ENCODE peak calls at places on chromosomes 1 and 21, in seven cellular contexts. One of them, this sample, is unnamed.

GRCh38 chr21:45401916-45402900 is 2.8 kb upstream of the COL18A1 start:
- DNase-seq in A673: no peak
- DNase-seq in T-helper 2 cell: no peak
- DNase-seq in CD4-positive, alpha-beta memory T cell: no peak
- DNase-seq in RWPE1: no peak
- DNase-seq in Right ventricle myocardium superior: peak
- DNase-seq in pulmonary artery endothelial cell: no peak
- DNase-seq in this sample: no peak

GRCh38 chr1:51635611-51636010 is 18.7 kb downstream of the OSBPL9 start:
- DNase-seq in A673: no peak
- DNase-seq in T-helper 2 cell: no peak
- DNase-seq in CD4-positive, alpha-beta memory T cell: no peak
- DNase-seq in RWPE1: no peak
- DNase-seq in Right ventricle myocardium superior: no peak
- DNase-seq in pulmonary artery endothelial cell: no peak
- DNase-seq in this sample: no peak

GRCh38 chr1:193183019-193183643 is 3.3 kb downstream of the B3GALT2 start:
- DNase-seq in A673: peak
- DNase-seq in T-helper 2 cell: peak
- DNase-seq in CD4-positive, alpha-beta memory T cell: peak
- DNase-seq in RWPE1: peak
- DNase-seq in Right ventricle myocardium superior: no peak
- DNase-seq in pulmonary artery endothelial cell: peak
- DNase-seq in this sample: no peak

GRCh38 chr1:210792250-210792649 is 341.7 kb downstream of the KCNH1 start:
- DNase-seq in A673: no peak
- DNase-seq in T-helper 2 cell: no peak
- DNase-seq in CD4-positive, alpha-beta memory T cell: no peak
- DNase-seq in RWPE1: no peak
- DNase-seq in Right ventricle myocardium superior: no peak
- DNase-seq in pulmonary artery endothelial cell: no peak
- DNase-seq in this sample: no peak

GRCh38 chr1:202159534-202160371 is 649 bp downstream of the PTPN7 start:
- DNase-seq in A673: no peak
- DNase-seq in T-helper 2 cell: peak
- DNase-seq in CD4-positive, alpha-beta memory T cell: peak
- DNase-seq in RWPE1: no peak
- DNase-seq in Right ventricle myocardium superior: no peak
- DNase-seq in pulmonary artery endothelial cell: no peak
- DNase-seq in this sample: no peak

GRCh38 chr1:21630571-21631338 is 38.4 kb downstream of the RAP1GAP start:
- DNase-seq in A673: no peak
- DNase-seq in T-helper 2 cell: no peak
- DNase-seq in CD4-positive, alpha-beta memory T cell: no peak
- DNase-seq in RWPE1: no peak
- DNase-seq in Right ventricle myocardium superior: no peak
- DNase-seq in pulmonary artery endothelial cell: no peak
- DNase-seq in this sample: no peak

GRCh38 chr1:88847618-88848017 is 43.7 kb downstream of the GTF2B start:
- DNase-seq in A673: no peak
- DNase-seq in T-helper 2 cell: no peak
- DNase-seq in CD4-positive, alpha-beta memory T cell: no peak
- DNase-seq in RWPE1: no peak
- DNase-seq in Right ventricle myocardium superior: no peak
- DNase-seq in pulmonary artery endothelial cell: no peak
- DNase-seq in this sample: no peak

GRCh38 chr1:183609313-183609712 is 19.1 kb upstream of the NCF2 start:
- DNase-seq in A673: peak
- DNase-seq in T-helper 2 cell: no peak
- DNase-seq in CD4-positive, alpha-beta memory T cell: no peak
- DNase-seq in RWPE1: no peak
- DNase-seq in Right ventricle myocardium superior: peak
- DNase-seq in pulmonary artery endothelial cell: no peak
- DNase-seq in this sample: no peak

GRCh38 chr1:9657521-9658032 is 6.0 kb downstream of the PIK3CD start:
- DNase-seq in A673: no peak
- DNase-seq in T-helper 2 cell: no peak
- DNase-seq in CD4-positive, alpha-beta memory T cell: no peak
- DNase-seq in RWPE1: no peak
- DNase-seq in Right ventricle myocardium superior: no peak
- DNase-seq in pulmonary artery endothelial cell: no peak
- DNase-seq in this sample: no peak

GRCh38 chr21:41600116-41600515 is 92.2 kb upstream of the TMPRSS2 start:
- DNase-seq in A673: no peak
- DNase-seq in T-helper 2 cell: no peak
- DNase-seq in CD4-positive, alpha-beta memory T cell: no peak
- DNase-seq in RWPE1: no peak
- DNase-seq in Right ventricle myocardium superior: no peak
- DNase-seq in pulmonary artery endothelial cell: no peak
- DNase-seq in this sample: no peak

GRCh38 chr1:43704838-43705237 is 2.5 kb upstream of the ST3GAL3 start:
- DNase-seq in A673: peak
- DNase-seq in T-helper 2 cell: no peak
- DNase-seq in CD4-positive, alpha-beta memory T cell: no peak
- DNase-seq in RWPE1: no peak
- DNase-seq in Right ventricle myocardium superior: peak
- DNase-seq in pulmonary artery endothelial cell: no peak
- DNase-seq in this sample: no peak

GRCh38 chr1:214107322-214108096 is 119.7 kb downstream of the PROX1 start:
- DNase-seq in A673: no peak
- DNase-seq in T-helper 2 cell: no peak
- DNase-seq in CD4-positive, alpha-beta memory T cell: no peak
- DNase-seq in RWPE1: no peak
- DNase-seq in Right ventricle myocardium superior: peak
- DNase-seq in pulmonary artery endothelial cell: no peak
- DNase-seq in this sample: no peak

GRCh38 chr1:219726480-219727272 is 113.8 kb upstream of the ZC3H11B start:
- DNase-seq in A673: no peak
- DNase-seq in T-helper 2 cell: no peak
- DNase-seq in CD4-positive, alpha-beta memory T cell: no peak
- DNase-seq in RWPE1: no peak
- DNase-seq in Right ventricle myocardium superior: no peak
- DNase-seq in pulmonary artery endothelial cell: no peak
- DNase-seq in this sample: no peak

GRCh38 chr1:10644307-10645128 is 151.9 kb downstream of the CASZ1 start:
- DNase-seq in A673: no peak
- DNase-seq in T-helper 2 cell: no peak
- DNase-seq in CD4-positive, alpha-beta memory T cell: no peak
- DNase-seq in RWPE1: peak
- DNase-seq in Right ventricle myocardium superior: no peak
- DNase-seq in pulmonary artery endothelial cell: no peak
- DNase-seq in this sample: no peak

GRCh38 chr1:171814692-171815091 is 26.6 kb upstream of the DNM3 start:
- DNase-seq in A673: no peak
- DNase-seq in T-helper 2 cell: no peak
- DNase-seq in CD4-positive, alpha-beta memory T cell: no peak
- DNase-seq in RWPE1: no peak
- DNase-seq in Right ventricle myocardium superior: no peak
- DNase-seq in pulmonary artery endothelial cell: no peak
- DNase-seq in this sample: no peak

GRCh38 chr21:37565530-37566223 is 199.1 kb downstream of the DYRK1A start:
- DNase-seq in A673: peak
- DNase-seq in T-helper 2 cell: no peak
- DNase-seq in CD4-positive, alpha-beta memory T cell: no peak
- DNase-seq in RWPE1: no peak
- DNase-seq in Right ventricle myocardium superior: no peak
- DNase-seq in pulmonary artery endothelial cell: no peak
- DNase-seq in this sample: no peak

GRCh38 chr1:23531695-23532094 is 662 bp upstream of the E2F2 start:
- DNase-seq in A673: no peak
- DNase-seq in T-helper 2 cell: no peak
- DNase-seq in CD4-positive, alpha-beta memory T cell: no peak
- DNase-seq in RWPE1: no peak
- DNase-seq in Right ventricle myocardium superior: no peak
- DNase-seq in pulmonary artery endothelial cell: no peak
- DNase-seq in this sample: no peak

GRCh38 chr1:26072305-26072704 is 4.9 kb upstream of the TRIM63 start:
- DNase-seq in A673: no peak
- DNase-seq in T-helper 2 cell: no peak
- DNase-seq in CD4-positive, alpha-beta memory T cell: no peak
- DNase-seq in RWPE1: no peak
- DNase-seq in Right ventricle myocardium superior: peak
- DNase-seq in pulmonary artery endothelial cell: no peak
- DNase-seq in this sample: no peak

GRCh38 chr1:186155594-186155993 is 219.5 kb downstream of the TPR start:
- DNase-seq in A673: peak
- DNase-seq in T-helper 2 cell: no peak
- DNase-seq in CD4-positive, alpha-beta memory T cell: no peak
- DNase-seq in RWPE1: peak
- DNase-seq in Right ventricle myocardium superior: no peak
- DNase-seq in pulmonary artery endothelial cell: peak
- DNase-seq in this sample: peak

GRCh38 chr1:6783956-6784559 is 1.2 kb upstream of the CAMTA1 start:
- DNase-seq in A673: no peak
- DNase-seq in T-helper 2 cell: no peak
- DNase-seq in CD4-positive, alpha-beta memory T cell: no peak
- DNase-seq in RWPE1: peak
- DNase-seq in Right ventricle myocardium superior: no peak
- DNase-seq in pulmonary artery endothelial cell: no peak
- DNase-seq in this sample: no peak

GRCh38 chr1:21641967-21642366 is 27.2 kb downstream of the RAP1GAP start:
- DNase-seq in A673: no peak
- DNase-seq in T-helper 2 cell: no peak
- DNase-seq in CD4-positive, alpha-beta memory T cell: no peak
- DNase-seq in RWPE1: no peak
- DNase-seq in Right ventricle myocardium superior: peak
- DNase-seq in pulmonary artery endothelial cell: no peak
- DNase-seq in this sample: no peak

GRCh38 chr1:24857528-24858133 is 72.4 kb downstream of the RUNX3 start:
- DNase-seq in A673: no peak
- DNase-seq in T-helper 2 cell: no peak
- DNase-seq in CD4-positive, alpha-beta memory T cell: no peak
- DNase-seq in RWPE1: no peak
- DNase-seq in Right ventricle myocardium superior: no peak
- DNase-seq in pulmonary artery endothelial cell: no peak
- DNase-seq in this sample: no peak

GRCh38 chr1:67814121-67814772 is 19.0 kb downstream of the GNG12 start:
- DNase-seq in A673: no peak
- DNase-seq in T-helper 2 cell: no peak
- DNase-seq in CD4-positive, alpha-beta memory T cell: no peak
- DNase-seq in RWPE1: no peak
- DNase-seq in Right ventricle myocardium superior: no peak
- DNase-seq in pulmonary artery endothelial cell: no peak
- DNase-seq in this sample: no peak

GRCh38 chr1:183633676-183634343 is 1.8 kb downstream of the ARPC5 start:
- DNase-seq in A673: peak
- DNase-seq in T-helper 2 cell: peak
- DNase-seq in CD4-positive, alpha-beta memory T cell: peak
- DNase-seq in RWPE1: peak
- DNase-seq in Right ventricle myocardium superior: no peak
- DNase-seq in pulmonary artery endothelial cell: peak
- DNase-seq in this sample: peak

GRCh38 chr21:33162436-33162921 is 67.3 kb upstream of the IFNAR2 start:
- DNase-seq in A673: no peak
- DNase-seq in T-helper 2 cell: no peak
- DNase-seq in CD4-positive, alpha-beta memory T cell: no peak
- DNase-seq in RWPE1: no peak
- DNase-seq in Right ventricle myocardium superior: no peak
- DNase-seq in pulmonary artery endothelial cell: no peak
- DNase-seq in this sample: no peak

GRCh38 chr1:185375583-185375982 is 58.5 kb upstream of the IVNS1ABP start:
- DNase-seq in A673: peak
- DNase-seq in T-helper 2 cell: no peak
- DNase-seq in CD4-positive, alpha-beta memory T cell: no peak
- DNase-seq in RWPE1: no peak
- DNase-seq in Right ventricle myocardium superior: peak
- DNase-seq in pulmonary artery endothelial cell: peak
- DNase-seq in this sample: no peak

GRCh38 chr1:37556712-37557196 is at the start of gene DNALI1:
- DNase-seq in A673: peak
- DNase-seq in T-helper 2 cell: no peak
- DNase-seq in CD4-positive, alpha-beta memory T cell: no peak
- DNase-seq in RWPE1: peak
- DNase-seq in Right ventricle myocardium superior: peak
- DNase-seq in pulmonary artery endothelial cell: peak
- DNase-seq in this sample: peak

GRCh38 chr1:93567255-93567918 is 114.2 kb downstream of the BCAR3 start:
- DNase-seq in A673: no peak
- DNase-seq in T-helper 2 cell: no peak
- DNase-seq in CD4-positive, alpha-beta memory T cell: no peak
- DNase-seq in RWPE1: no peak
- DNase-seq in Right ventricle myocardium superior: no peak
- DNase-seq in pulmonary artery endothelial cell: no peak
- DNase-seq in this sample: no peak

This sample was measured in brain pericyte.